ENCODE peak calls at places on chromosomes 1 and 21, in five cellular contexts. One of them, this sample, is unnamed.
A peak's percentile ranks its signal among the peaks of the same experiment; 100 is the strongest.

GRCh38 chr1:57798499-57798898 is 374.6 kb upstream of the DAB1 start:
- DNase-seq in CD4-positive, CD25-positive, alpha-beta regulatory T cell: no peak
- DNase-seq in psoas muscle: no peak
- DNase-seq in heart left ventricle: no peak
- DNase-seq in body of pancreas: no peak
- DNase-seq in this sample: no peak

GRCh38 chr1:55617416-55617980 is 402.3 kb upstream of the USP24 start:
- DNase-seq in psoas muscle: no peak
- DNase-seq in heart left ventricle: no peak
- DNase-seq in CD4-positive, CD25-positive, alpha-beta regulatory T cell: no peak
- DNase-seq in body of pancreas: no peak
- DNase-seq in this sample: no peak

GRCh38 chr1:14877224-14877623 is 276.3 kb upstream of the TMEM51 start:
- DNase-seq in body of pancreas: no peak
- DNase-seq in heart left ventricle: no peak
- DNase-seq in CD4-positive, CD25-positive, alpha-beta regulatory T cell: no peak
- DNase-seq in psoas muscle: no peak
- DNase-seq in this sample: no peak

GRCh38 chr21:38843806-38844479 is 38.2 kb downstream of the ETS2 start:
- DNase-seq in body of pancreas: no peak
- DNase-seq in CD4-positive, CD25-positive, alpha-beta regulatory T cell: no peak
- DNase-seq in psoas muscle: no peak
- DNase-seq in heart left ventricle: no peak
- DNase-seq in this sample: no peak

GRCh38 chr1:95582746-95583145 is 348.7 kb downstream of the RWDD3 start:
- DNase-seq in body of pancreas: no peak
- DNase-seq in CD4-positive, CD25-positive, alpha-beta regulatory T cell: no peak
- DNase-seq in heart left ventricle: no peak
- DNase-seq in psoas muscle: no peak
- DNase-seq in this sample: no peak

GRCh38 chr1:65020774-65021173 is 54.4 kb upstream of the JAK1 start:
- DNase-seq in psoas muscle: no peak
- DNase-seq in body of pancreas: no peak
- DNase-seq in CD4-positive, CD25-positive, alpha-beta regulatory T cell: no peak
- DNase-seq in heart left ventricle: no peak
- DNase-seq in this sample: no peak

GRCh38 chr1:99731384-99731783 is 35.1 kb downstream of the FRRS1 start:
- DNase-seq in CD4-positive, CD25-positive, alpha-beta regulatory T cell: no peak
- DNase-seq in body of pancreas: no peak
- DNase-seq in psoas muscle: no peak
- DNase-seq in heart left ventricle: no peak
- DNase-seq in this sample: no peak

GRCh38 chr1:168483531-168483930 is 60.3 kb downstream of the XCL2 start:
- DNase-seq in CD4-positive, CD25-positive, alpha-beta regulatory T cell: no peak
- DNase-seq in body of pancreas: no peak
- DNase-seq in psoas muscle: no peak
- DNase-seq in heart left ventricle: no peak
- DNase-seq in this sample: no peak

GRCh38 chr1:78469561-78469960 is 21.2 kb upstream of the PTGFR start:
- DNase-seq in psoas muscle: no peak
- DNase-seq in heart left ventricle: no peak
- DNase-seq in CD4-positive, CD25-positive, alpha-beta regulatory T cell: no peak
- DNase-seq in body of pancreas: no peak
- DNase-seq in this sample: no peak

GRCh38 chr1:1020000-1020404 is at the start of gene AGRN:
- DNase-seq in psoas muscle: peak; percentile 80
- DNase-seq in body of pancreas: no peak
- DNase-seq in CD4-positive, CD25-positive, alpha-beta regulatory T cell: peak; percentile 39
- DNase-seq in heart left ventricle: peak; percentile 67
- DNase-seq in this sample: no peak

GRCh38 chr1:46248122-46248920 is 758 bp downstream of the RAD54L start:
- DNase-seq in CD4-positive, CD25-positive, alpha-beta regulatory T cell: no peak
- DNase-seq in heart left ventricle: no peak
- DNase-seq in psoas muscle: peak; percentile 57
- DNase-seq in body of pancreas: peak; percentile 42
- DNase-seq in this sample: peak; percentile 76

GRCh38 chr1:225987491-225988316 is 11.4 kb downstream of the SDE2 start:
- DNase-seq in psoas muscle: no peak
- DNase-seq in CD4-positive, CD25-positive, alpha-beta regulatory T cell: peak; percentile 50
- DNase-seq in body of pancreas: no peak
- DNase-seq in heart left ventricle: no peak
- DNase-seq in this sample: no peak

GRCh38 chr21:35028451-35028757 is 20.7 kb downstream of the RUNX1 start:
- DNase-seq in body of pancreas: no peak
- DNase-seq in psoas muscle: no peak
- DNase-seq in heart left ventricle: no peak
- DNase-seq in CD4-positive, CD25-positive, alpha-beta regulatory T cell: no peak
- DNase-seq in this sample: no peak

GRCh38 chr1:27862671-27863551 is 9.4 kb upstream of the THEMIS2 start:
- DNase-seq in body of pancreas: peak; percentile 52
- DNase-seq in heart left ventricle: peak; percentile 57
- DNase-seq in psoas muscle: peak; percentile 80
- DNase-seq in CD4-positive, CD25-positive, alpha-beta regulatory T cell: no peak
- DNase-seq in this sample: no peak

GRCh38 chr1:241202321-241202845 is 154.6 kb downstream of the RGS7 start:
- DNase-seq in CD4-positive, CD25-positive, alpha-beta regulatory T cell: no peak
- DNase-seq in heart left ventricle: no peak
- DNase-seq in psoas muscle: no peak
- DNase-seq in body of pancreas: no peak
- DNase-seq in this sample: no peak

GRCh38 chr1:154485106-154485505 is 16.9 kb upstream of the TDRD10 start:
- DNase-seq in heart left ventricle: peak; percentile 78
- DNase-seq in CD4-positive, CD25-positive, alpha-beta regulatory T cell: no peak
- DNase-seq in body of pancreas: no peak
- DNase-seq in psoas muscle: no peak
- DNase-seq in this sample: peak; percentile 77

GRCh38 chr1:25523512-25523911 is 19.9 kb upstream of the LDLRAP1 start:
- DNase-seq in heart left ventricle: no peak
- DNase-seq in psoas muscle: no peak
- DNase-seq in CD4-positive, CD25-positive, alpha-beta regulatory T cell: no peak
- DNase-seq in body of pancreas: no peak
- DNase-seq in this sample: no peak

GRCh38 chr1:78005347-78005722 is 596 bp downstream of the DNAJB4 start:
- DNase-seq in body of pancreas: no peak
- DNase-seq in heart left ventricle: no peak
- DNase-seq in CD4-positive, CD25-positive, alpha-beta regulatory T cell: no peak
- DNase-seq in psoas muscle: no peak
- DNase-seq in this sample: no peak

GRCh38 chr1:212514056-212514614 is 81.4 kb downstream of the NENF start:
- DNase-seq in psoas muscle: peak; percentile 61
- DNase-seq in CD4-positive, CD25-positive, alpha-beta regulatory T cell: no peak
- DNase-seq in body of pancreas: peak; percentile 68
- DNase-seq in heart left ventricle: peak; percentile 56
- DNase-seq in this sample: peak; percentile 62

GRCh38 chr1:40815420-40815819 is 31.8 kb downstream of the KCNQ4 start:
- DNase-seq in heart left ventricle: no peak
- DNase-seq in body of pancreas: no peak
- DNase-seq in psoas muscle: no peak
- DNase-seq in CD4-positive, CD25-positive, alpha-beta regulatory T cell: no peak
- DNase-seq in this sample: no peak

GRCh38 chr1:247647864-247648263 is 31.7 kb downstream of the OR13G1 start:
- DNase-seq in CD4-positive, CD25-positive, alpha-beta regulatory T cell: no peak
- DNase-seq in heart left ventricle: no peak
- DNase-seq in psoas muscle: no peak
- DNase-seq in body of pancreas: peak; percentile 53
- DNase-seq in this sample: no peak

GRCh38 chr1:89464008-89464407 is 60.6 kb upstream of the LRRC8B start:
- DNase-seq in heart left ventricle: no peak
- DNase-seq in psoas muscle: no peak
- DNase-seq in body of pancreas: no peak
- DNase-seq in CD4-positive, CD25-positive, alpha-beta regulatory T cell: no peak
- DNase-seq in this sample: no peak

GRCh38 chr21:42363331-42363730 is 3.0 kb downstream of the TFF1 start:
- DNase-seq in psoas muscle: no peak
- DNase-seq in body of pancreas: no peak
- DNase-seq in CD4-positive, CD25-positive, alpha-beta regulatory T cell: no peak
- DNase-seq in heart left ventricle: no peak
- DNase-seq in this sample: no peak

GRCh38 chr1:17189632-17190525 is 15.0 kb upstream of the PADI1 start:
- DNase-seq in heart left ventricle: no peak
- DNase-seq in psoas muscle: no peak
- DNase-seq in CD4-positive, CD25-positive, alpha-beta regulatory T cell: no peak
- DNase-seq in body of pancreas: no peak
- DNase-seq in this sample: no peak

GRCh38 chr1:44545961-44546360 is 128.3 kb downstream of the TMEM53 start:
- DNase-seq in heart left ventricle: no peak
- DNase-seq in CD4-positive, CD25-positive, alpha-beta regulatory T cell: no peak
- DNase-seq in body of pancreas: no peak
- DNase-seq in psoas muscle: no peak
- DNase-seq in this sample: no peak
- H3K4me1 ChIP-seq in heart left ventricle: no peaks in the 10 kb centered on the region
- H3K4me1 ChIP-seq in CD4-positive, CD25-positive, alpha-beta regulatory T cell: no peaks in the 10 kb centered on the region
- H3K4me1 ChIP-seq in body of pancreas: no peaks in the 10 kb centered on the region
- H3K4me1 ChIP-seq in psoas muscle: no peaks in the 10 kb centered on the region
- H3K4me1 ChIP-seq in this sample: no peaks in the 10 kb centered on the region

DNA sequence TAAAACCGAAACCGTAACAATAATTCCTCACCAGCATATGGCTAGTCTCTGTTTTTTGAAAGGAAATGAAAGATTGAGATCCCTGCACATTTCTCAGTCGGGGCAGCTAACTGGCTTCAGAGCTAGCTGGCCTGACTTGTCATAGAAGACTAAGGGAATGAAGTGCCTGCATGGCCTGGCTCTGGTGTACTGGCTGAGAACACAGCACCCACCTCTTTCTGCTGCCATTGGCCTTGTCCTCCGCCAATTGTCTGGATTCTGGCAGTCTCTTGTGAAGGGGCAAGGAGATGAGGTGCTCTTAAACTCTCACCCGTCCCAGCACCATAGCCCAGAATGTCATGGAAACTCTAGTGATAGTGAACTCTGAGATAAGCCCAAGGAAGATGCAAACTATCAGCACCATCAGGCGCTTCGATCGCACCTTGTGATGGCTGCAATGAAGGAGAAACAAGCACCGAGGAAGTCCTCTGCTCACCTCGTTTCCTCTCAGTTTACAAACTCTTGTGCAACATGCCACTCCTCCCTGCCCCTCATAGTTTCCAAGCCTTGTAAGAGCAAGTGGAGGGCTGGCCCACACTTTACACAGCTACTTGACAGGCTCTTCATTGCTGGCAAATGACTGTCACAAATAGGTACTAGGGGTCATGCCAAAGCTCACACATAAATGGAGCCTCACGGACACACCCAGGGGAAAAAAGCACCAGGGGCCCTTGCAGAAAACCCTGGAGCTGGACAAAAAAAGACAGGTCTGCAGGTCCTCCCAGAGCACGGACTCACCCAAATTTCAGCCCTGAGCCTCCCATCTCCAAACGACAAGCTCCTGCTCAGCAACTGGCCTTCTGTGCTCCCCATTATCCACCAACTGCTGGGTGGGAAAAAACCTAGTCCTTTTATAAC is 16.4 kb downstream of the INPP5B start:
- DNase-seq in psoas muscle: no peak
- DNase-seq in heart left ventricle: no peak
- DNase-seq in body of pancreas: no peak
- DNase-seq in CD4-positive, CD25-positive, alpha-beta regulatory T cell: peak; percentile 24
- DNase-seq in this sample: no peak
- H3K4me3 ChIP-seq in psoas muscle: peak overlapping the region; percentile 83
- H3K4me3 ChIP-seq in heart left ventricle: peak overlapping the region; percentile 82
- H3K4me3 ChIP-seq in body of pancreas: no peak overlapping the region
- H3K4me3 ChIP-seq in CD4-positive, CD25-positive, alpha-beta regulatory T cell: peak overlapping the region; percentile 84
- H3K4me3 ChIP-seq in this sample: peak overlapping the region; percentile 91

GRCh38 chr1:197773856-197774255 is 1.4 kb downstream of the DENND1B start:
- DNase-seq in psoas muscle: no peak
- DNase-seq in CD4-positive, CD25-positive, alpha-beta regulatory T cell: no peak
- DNase-seq in heart left ventricle: no peak
- DNase-seq in body of pancreas: no peak
- DNase-seq in this sample: no peak
- H3K4me1 ChIP-seq in psoas muscle: peaks cover 31% of the 10 kb centered on the region
- H3K4me1 ChIP-seq in CD4-positive, CD25-positive, alpha-beta regulatory T cell: peaks cover 67% of the 10 kb centered on the region
- H3K4me1 ChIP-seq in heart left ventricle: peaks cover 35% of the 10 kb centered on the region
- H3K4me1 ChIP-seq in body of pancreas: peaks cover 46% of the 10 kb centered on the region
- H3K4me1 ChIP-seq in this sample: peaks cover 8% of the 10 kb centered on the region

GRCh38 chr1:175690926-175691325 is 52.5 kb downstream of the TNR start:
- DNase-seq in psoas muscle: no peak
- DNase-seq in body of pancreas: no peak
- DNase-seq in heart left ventricle: no peak
- DNase-seq in CD4-positive, CD25-positive, alpha-beta regulatory T cell: no peak
- DNase-seq in this sample: no peak
- H3K4me3 ChIP-seq in psoas muscle: no peak overlapping the region
- H3K4me3 ChIP-seq in body of pancreas: no peak overlapping the region
- H3K4me3 ChIP-seq in heart left ventricle: no peak overlapping the region
- H3K4me3 ChIP-seq in CD4-positive, CD25-positive, alpha-beta regulatory T cell: no peak overlapping the region
- H3K4me3 ChIP-seq in this sample: no peak overlapping the region

GRCh38 chr1:170698301-170698700 is 34.4 kb downstream of the PRRX1 start:
- DNase-seq in CD4-positive, CD25-positive, alpha-beta regulatory T cell: no peak
- DNase-seq in body of pancreas: no peak
- DNase-seq in heart left ventricle: no peak
- DNase-seq in psoas muscle: no peak
- DNase-seq in this sample: no peak

GRCh38 chr1:170697338-170697715 is 33.4 kb downstream of the PRRX1 start:
- DNase-seq in body of pancreas: no peak
- DNase-seq in CD4-positive, CD25-positive, alpha-beta regulatory T cell: no peak
- DNase-seq in heart left ventricle: no peak
- DNase-seq in psoas muscle: no peak
- DNase-seq in this sample: no peak

GRCh38 chr1:170699696-170700095 is 35.8 kb downstream of the PRRX1 start:
- DNase-seq in CD4-positive, CD25-positive, alpha-beta regulatory T cell: no peak
- DNase-seq in heart left ventricle: no peak
- DNase-seq in body of pancreas: no peak
- DNase-seq in psoas muscle: no peak
- DNase-seq in this sample: no peak

GRCh38 chr1:170696591-170697337 is 32.8 kb downstream of the PRRX1 start:
- DNase-seq in CD4-positive, CD25-positive, alpha-beta regulatory T cell: no peak
- DNase-seq in body of pancreas: no peak
- DNase-seq in psoas muscle: no peak
- DNase-seq in heart left ventricle: no peak
- DNase-seq in this sample: no peak

GRCh38 chr1:170698711-170699275 is 34.9 kb downstream of the PRRX1 start:
- DNase-seq in heart left ventricle: no peak
- DNase-seq in CD4-positive, CD25-positive, alpha-beta regulatory T cell: no peak
- DNase-seq in body of pancreas: no peak
- DNase-seq in psoas muscle: no peak
- DNase-seq in this sample: peak; percentile 29
- H3K4me1 ChIP-seq in heart left ventricle: peaks cover 82% of the 10 kb centered on the region
- H3K4me1 ChIP-seq in CD4-positive, CD25-positive, alpha-beta regulatory T cell: no peaks in the 10 kb centered on the region
- H3K4me1 ChIP-seq in body of pancreas: no peaks in the 10 kb centered on the region
- H3K4me1 ChIP-seq in psoas muscle: peaks cover 65% of the 10 kb centered on the region
- H3K4me1 ChIP-seq in this sample: peaks cover 4% of the 10 kb centered on the region

GRCh38 chr1:209758360-209758759 is 2.5 kb downstream of the TRAF3IP3 start:
- DNase-seq in psoas muscle: no peak
- DNase-seq in heart left ventricle: no peak
- DNase-seq in CD4-positive, CD25-positive, alpha-beta regulatory T cell: no peak
- DNase-seq in body of pancreas: no peak
- DNase-seq in this sample: no peak

GRCh38 chr1:209761021-209761635 is 5.3 kb downstream of the TRAF3IP3 start:
- DNase-seq in heart left ventricle: no peak
- DNase-seq in body of pancreas: no peak
- DNase-seq in CD4-positive, CD25-positive, alpha-beta regulatory T cell: no peak
- DNase-seq in psoas muscle: no peak
- DNase-seq in this sample: no peak

GRCh38 chr1:209759829-209760359 is 4.0 kb downstream of the TRAF3IP3 start:
- DNase-seq in heart left ventricle: no peak
- DNase-seq in CD4-positive, CD25-positive, alpha-beta regulatory T cell: no peak
- DNase-seq in psoas muscle: no peak
- DNase-seq in body of pancreas: no peak
- DNase-seq in this sample: no peak

GRCh38 chr1:209755926-209756607 is at the start of gene TRAF3IP3:
- DNase-seq in body of pancreas: no peak
- DNase-seq in heart left ventricle: peak; percentile 40
- DNase-seq in CD4-positive, CD25-positive, alpha-beta regulatory T cell: peak; percentile 85
- DNase-seq in psoas muscle: no peak
- DNase-seq in this sample: peak; percentile 66

GRCh38 chr1:209756608-209757445 is 974 bp downstream of the TRAF3IP3 start:
- DNase-seq in psoas muscle: no peak
- DNase-seq in CD4-positive, CD25-positive, alpha-beta regulatory T cell: peak; percentile 56
- DNase-seq in heart left ventricle: peak; percentile 35
- DNase-seq in body of pancreas: no peak
- DNase-seq in this sample: no peak
- H3K4me3 ChIP-seq in psoas muscle: peak overlapping the region; percentile 16
- H3K4me3 ChIP-seq in CD4-positive, CD25-positive, alpha-beta regulatory T cell: peak overlapping the region; percentile 97
- H3K4me3 ChIP-seq in heart left ventricle: peak overlapping the region; percentile 34
- H3K4me3 ChIP-seq in body of pancreas: no peak overlapping the region
- H3K4me3 ChIP-seq in this sample: no peak overlapping the region

This sample was measured in right cardiac atrium.